ENCODE peak calls at places on chromosome 1, in ten cellular contexts. E is ovary, G is breast epithelium, S is K562, X is transverse colon, D is GM12891, F is body of pancreas, T is tibial nerve, Q is IMR-90, B is upper lobe of left lung. W is an unnamed sample.

GRCh38 chr1:165828103-165828558 is 717 bp downstream of the UCK2 start:
- DNase-seq in E (peak; percentile 43), G (no peak), S (peak; percentile 82), X (peak; percentile 53), D (peak; percentile 56), F (peak; percentile 56), T (no peak), Q (peak; percentile 30), B (no peak), W (peak; percentile 54)

GRCh38 chr1:177897601-177898376 is 72.1 kb downstream of the SEC16B start:
- DNase-seq in E (no peak), G (no peak), S (no peak), X (peak; percentile 62), D (no peak), F (no peak), T (no peak), Q (no peak), B (no peak), W (no peak)

GRCh38 chr1:241706257-241706656 is 54.2 kb downstream of the WDR64 start:
- DNase-seq in E (no peak), G (no peak), S (no peak), X (no peak), D (no peak), F (no peak), T (no peak), Q (no peak), B (no peak), W (no peak)

GRCh38 chr1:219782311-219782710 is 146.0 kb downstream of the SLC30A10 start:
- DNase-seq in E (no peak), G (no peak), S (no peak), X (no peak), D (no peak), F (no peak), T (no peak), Q (no peak), B (no peak), W (no peak)

GRCh38 chr1:188228623-188229022 is 1399.9 kb downstream of the PLA2G4A start:
- DNase-seq in E (no peak), G (no peak), S (no peak), X (no peak), D (no peak), F (no peak), T (no peak), Q (peak; percentile 4), B (no peak), W (no peak)

GRCh38 chr1:116334868-116335649 is 38.0 kb upstream of the ATP1A1 start:
- DNase-seq in E (no peak), G (no peak), S (no peak), X (no peak), D (no peak), F (no peak), T (no peak), Q (peak; percentile 9), B (no peak), W (no peak)

GRCh38 chr1:21702780-21703179 is 33.6 kb upstream of the RAP1GAP start:
- DNase-seq in E (no peak), G (no peak), S (no peak), X (no peak), D (no peak), F (no peak), T (no peak), Q (no peak), B (no peak), W (no peak)

GRCh38 chr1:48674641-48675040 is 102.0 kb downstream of the BEND5 start:
- DNase-seq in E (no peak), G (no peak), S (no peak), X (no peak), D (no peak), F (no peak), T (no peak), Q (peak; percentile 35), B (no peak), W (no peak)

GRCh38 chr1:235168375-235168774 is 7.3 kb upstream of the RBM34 start:
- DNase-seq in E (no peak), G (no peak), S (no peak), X (no peak), D (no peak), F (no peak), T (no peak), Q (no peak), B (no peak), W (no peak)

DNA sequence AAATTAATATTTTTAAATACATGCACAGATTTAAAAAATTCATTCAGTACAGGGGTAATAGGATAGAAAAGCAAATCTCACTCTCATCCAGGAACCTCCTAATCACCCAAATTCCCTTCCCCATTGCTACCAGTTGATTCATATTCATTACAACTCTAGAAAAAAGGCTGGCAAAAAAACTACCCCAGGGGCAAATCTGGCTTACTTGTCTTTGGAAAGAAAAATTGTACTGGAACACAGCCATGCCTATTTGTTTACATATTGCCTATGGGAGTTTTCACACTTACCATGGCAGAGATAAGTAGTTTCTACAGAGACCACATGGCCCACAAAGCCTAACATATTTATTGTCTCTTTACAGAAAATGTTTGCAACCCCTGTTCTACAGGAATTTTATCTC is 8.9 kb upstream of the RBM34 start:
- DNase-seq in E (no peak), G (no peak), S (no peak), X (no peak), D (no peak), F (no peak), T (no peak), Q (no peak), B (no peak), W (no peak)
- TF ChIP-seq POLR2A in E (no peak), G (no peak), S (no peak), X (no peak), D (no peak), F (no peak), T (no peak), Q (no peak), B (no peak), W (no peak)

GRCh38 chr1:182625716-182626504 is 21.7 kb upstream of the RGS16 start:
- DNase-seq in E (no peak), G (no peak), S (no peak), X (no peak), D (no peak), F (no peak), T (no peak), Q (no peak), B (no peak), W (no peak)

GRCh38 chr1:182626527-182626926 is 22.3 kb upstream of the RGS16 start:
- DNase-seq in E (no peak), G (no peak), S (no peak), X (no peak), D (no peak), F (no peak), T (no peak), Q (no peak), B (no peak), W (no peak)

GRCh38 chr1:182624582-182624981 is 20.4 kb upstream of the RGS16 start:
- DNase-seq in E (no peak), G (no peak), S (no peak), X (no peak), D (no peak), F (no peak), T (no peak), Q (no peak), B (no peak), W (no peak)

GRCh38 chr1:182620924-182621585 is 16.9 kb upstream of the RGS16 start:
- DNase-seq in E (no peak), G (no peak), S (no peak), X (no peak), D (no peak), F (no peak), T (no peak), Q (no peak), B (no peak), W (no peak)

DNA sequence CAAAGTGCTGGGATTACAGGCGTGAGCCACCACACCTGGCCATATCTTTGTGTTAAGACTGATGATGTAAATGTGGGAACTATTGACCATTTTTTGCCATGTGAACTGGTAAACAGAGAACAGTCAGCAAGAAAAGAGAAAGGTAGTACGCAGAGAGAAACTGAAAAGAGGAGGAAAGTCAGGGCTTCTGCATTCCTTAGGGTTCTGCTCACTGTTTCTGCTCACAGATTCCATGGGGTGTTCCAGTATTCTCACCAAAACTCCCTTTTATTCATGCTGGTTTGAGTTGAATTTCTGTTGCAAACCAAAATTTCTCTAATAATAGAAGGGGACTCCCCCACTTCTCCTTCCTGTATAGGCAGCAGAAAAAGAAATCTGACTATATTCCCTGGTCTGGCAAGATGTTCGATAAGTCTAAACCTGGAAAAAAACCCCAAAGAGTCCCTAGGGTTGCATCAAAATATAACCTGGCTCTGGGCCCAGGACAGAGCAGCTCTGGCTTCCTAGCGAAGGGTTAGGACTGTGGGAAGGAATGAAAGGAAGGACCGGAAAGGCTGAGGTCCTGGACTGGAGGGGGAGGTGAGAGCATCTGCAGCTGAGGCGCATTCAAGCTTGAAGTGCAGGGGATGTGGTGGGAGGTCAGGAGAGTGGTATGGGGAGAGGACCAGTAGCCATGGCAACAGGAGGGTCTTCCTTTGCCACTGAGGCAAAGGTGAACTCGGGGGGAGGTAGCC is 18.8 kb upstream of the RGS16 start:
- DNase-seq in E (no peak), G (no peak), S (no peak), X (no peak), D (no peak), F (no peak), T (no peak), Q (no peak), B (no peak), W (no peak)
- TF ChIP-seq POLR2A in E (no peak), G (no peak), S (no peak), X (no peak), D (no peak), F (no peak), T (no peak), Q (no peak), B (no peak), W (no peak)

GRCh38 chr1:40766560-40766959 is 17.0 kb upstream of the KCNQ4 start:
- DNase-seq in E (no peak), G (no peak), S (no peak), X (no peak), D (no peak), F (no peak), T (no peak), Q (no peak), B (no peak), W (no peak)

GRCh38 chr1:40768146-40768990 is 15.2 kb upstream of the KCNQ4 start:
- DNase-seq in E (no peak), G (no peak), S (no peak), X (no peak), D (no peak), F (no peak), T (no peak), Q (no peak), B (no peak), W (no peak)

GRCh38 chr1:40770296-40771070 is 13.1 kb upstream of the KCNQ4 start:
- DNase-seq in E (no peak), G (no peak), S (no peak), X (no peak), D (no peak), F (no peak), T (no peak), Q (no peak), B (no peak), W (no peak)

GRCh38 chr1:40772146-40772770 is 11.3 kb upstream of the KCNQ4 start:
- DNase-seq in E (no peak), G (no peak), S (no peak), X (no peak), D (no peak), F (no peak), T (no peak), Q (no peak), B (no peak), W (no peak)

DNA sequence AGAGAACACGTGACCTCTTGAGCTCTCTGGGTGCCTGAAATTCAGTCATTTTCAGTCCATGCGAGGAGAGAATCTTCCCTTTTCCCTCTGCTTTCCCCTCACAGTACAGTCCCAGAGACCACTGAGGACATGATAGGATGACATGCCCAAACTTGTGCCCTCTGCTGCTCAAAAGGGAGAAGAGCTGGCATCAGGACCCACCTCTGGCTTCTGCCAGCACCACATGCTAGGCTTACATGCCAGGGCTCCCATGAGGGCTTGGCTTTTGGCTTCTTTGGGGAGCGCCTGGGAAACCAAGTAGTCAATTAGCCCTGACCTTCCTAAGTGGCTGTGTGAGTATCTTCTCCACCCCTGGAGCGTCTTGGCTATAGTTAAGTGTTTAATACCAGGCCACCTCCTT is 13.8 kb upstream of the KCNQ4 start:
- DNase-seq in E (no peak), G (no peak), S (no peak), X (no peak), D (no peak), F (no peak), T (no peak), Q (no peak), B (no peak), W (no peak)
- TF ChIP-seq POLR2A in E (no peak), G (no peak), S (no peak), X (no peak), D (no peak), F (no peak), T (no peak), Q (no peak), B (no peak), W (no peak)

DNA sequence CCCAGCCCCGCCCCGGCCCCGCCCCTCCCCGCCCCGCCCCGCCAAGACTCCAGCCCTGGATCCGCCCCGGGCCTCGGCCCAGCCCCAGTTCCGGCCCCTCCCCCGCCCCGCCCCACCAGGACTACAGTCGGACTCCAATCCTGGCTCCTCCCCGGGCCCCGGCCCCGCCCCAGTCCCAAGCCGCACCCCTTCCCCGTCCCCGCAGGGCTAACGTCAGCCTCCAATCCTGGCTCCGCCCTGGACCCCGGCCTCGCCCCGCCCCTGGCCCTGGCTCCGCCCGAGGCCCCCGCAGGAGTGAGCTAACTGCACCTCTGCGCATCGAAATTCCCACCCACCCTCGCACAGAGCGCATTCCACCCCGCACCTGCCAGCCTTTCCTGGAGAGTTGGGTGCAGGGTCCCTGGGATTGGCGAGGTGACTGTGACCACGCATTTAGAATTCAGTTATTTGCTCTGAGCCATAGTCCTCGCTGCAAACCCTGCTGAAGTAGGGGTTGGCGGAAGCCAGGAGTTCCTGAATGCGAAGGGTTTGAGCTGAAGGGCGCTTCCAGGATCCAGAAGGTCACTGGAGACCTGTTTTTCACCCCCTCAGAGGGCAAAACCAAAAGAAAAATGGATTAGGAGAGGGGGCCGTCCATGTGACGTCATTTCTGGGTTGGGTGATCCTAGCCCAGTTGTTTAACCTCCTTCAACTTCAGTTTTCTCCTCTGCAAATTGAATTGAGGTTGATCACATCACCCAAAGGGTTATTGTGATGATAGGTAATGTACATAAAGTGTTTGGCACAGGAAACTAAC is 631 bp upstream of the IGSF8 start:
- DNase-seq in E (peak; percentile 99), G (peak; percentile 99), S (peak; percentile 99), X (peak; percentile 99), D (peak; percentile 97), F (peak; percentile 99), T (peak; percentile 97), Q (peak; percentile 87), B (peak; percentile 98), W (peak; percentile 99)
- TF ChIP-seq POLR2A in E (peak; percentile 71), G (peak; percentile 30), S (no peak), X (peak; percentile 64), D (no peak), F (peak; percentile 80), T (no peak), Q (no peak), B (peak; percentile 41), W (peak; percentile 57)

W was measured in right lobe of liver.